ENCODE peak calls at places on chromosome 1, in eight cellular contexts. O, P, N, S, V, A, R and L are unnamed samples.

GRCh38 chr1:94698759-94699502 is 121.2 kb upstream of the SLC44A3 start:
- DNase-seq in O (no peak), P (no peak), N (no peak), S (no peak), V (no peak), A (no peak), R (no peak), L (no peak)

GRCh38 chr1:145995964-145996432 is 381 bp downstream of the TXNIP start:
- DNase-seq in O (no peak), P (peak), N (no peak), S (no peak), V (no peak), A (no peak), R (no peak), L (no peak)

GRCh38 chr1:207959141-207959825 is 48.4 kb upstream of the CD34 start:
- DNase-seq in O (peak), P (no peak), N (peak), S (no peak), V (peak), A (peak), R (peak), L (no peak)

GRCh38 chr1:152441756-152442155 is 27.7 kb upstream of the CRNN start:
- DNase-seq in O (no peak), P (no peak), N (no peak), S (no peak), V (no peak), A (no peak), R (no peak), L (no peak)

GRCh38 chr1:26163684-26164035 is 4.8 kb downstream of the FAM110D start:
- DNase-seq in O (no peak), P (no peak), N (no peak), S (no peak), V (no peak), A (no peak), R (no peak), L (no peak)

GRCh38 chr1:3631330-3631729 is 6.5 kb downstream of the TPRG1L start:
- DNase-seq in O (no peak), P (no peak), N (no peak), S (no peak), V (no peak), A (no peak), R (no peak), L (no peak)

GRCh38 chr1:168709896-168710305 is 19.1 kb downstream of the DPT start:
- DNase-seq in O (no peak), P (no peak), N (no peak), S (no peak), V (no peak), A (no peak), R (no peak), L (no peak)

GRCh38 chr1:8259498-8260290 is 58.2 kb upstream of the SLC45A1 start:
- DNase-seq in O (no peak), P (no peak), N (peak), S (no peak), V (peak), A (no peak), R (no peak), L (no peak)

GRCh38 chr1:85707267-85707989 is 805 bp downstream of the ZNHIT6 start:
- DNase-seq in O (no peak), P (peak), N (no peak), S (no peak), V (no peak), A (no peak), R (no peak), L (no peak)

GRCh38 chr1:30785714-30786113 is 28.1 kb upstream of the LAPTM5 start:
- DNase-seq in O (no peak), P (no peak), N (no peak), S (no peak), V (no peak), A (no peak), R (no peak), L (no peak)

GRCh38 chr1:93694039-93694438 is 12.4 kb upstream of the BCAR3 start:
- DNase-seq in O (no peak), P (no peak), N (no peak), S (no peak), V (no peak), A (no peak), R (no peak), L (no peak)

GRCh38 chr1:8027748-8028631 is 1.9 kb upstream of the ERRFI1 start:
- DNase-seq in O (no peak), P (no peak), N (no peak), S (no peak), V (no peak), A (no peak), R (no peak), L (no peak)

GRCh38 chr1:234907585-234908457 is 220.8 kb downstream of the TOMM20 start:
- DNase-seq in O (no peak), P (no peak), N (no peak), S (no peak), V (peak), A (no peak), R (no peak), L (no peak)

GRCh38 chr1:150366416-150367296 is 2.7 kb downstream of the RPRD2 start:
- DNase-seq in O (no peak), P (peak), N (no peak), S (no peak), V (peak), A (no peak), R (no peak), L (no peak)

GRCh38 chr1:214471458-214471857 is 79.9 kb downstream of the PTPN14 start:
- DNase-seq in O (no peak), P (no peak), N (no peak), S (no peak), V (no peak), A (no peak), R (no peak), L (no peak)

GRCh38 chr1:219310181-219310728 is 136.6 kb downstream of the LYPLAL1 start:
- DNase-seq in O (no peak), P (no peak), N (no peak), S (no peak), V (no peak), A (no peak), R (no peak), L (no peak)

GRCh38 chr1:207088731-207089626 is at the start of gene C4BPB:
- DNase-seq in O (peak), P (no peak), N (no peak), S (no peak), V (peak), A (no peak), R (no peak), L (no peak)

GRCh38 chr1:54819733-54820132 is 18.6 kb upstream of the TTC22 start:
- DNase-seq in O (no peak), P (no peak), N (no peak), S (no peak), V (no peak), A (no peak), R (no peak), L (no peak)

GRCh38 chr1:192810253-192810880 is 1.5 kb downstream of the RGS2 start:
- DNase-seq in O (no peak), P (no peak), N (no peak), S (no peak), V (peak), A (peak), R (no peak), L (no peak)

GRCh38 chr1:115702993-115703392 is 61.2 kb downstream of the VANGL1 start:
- DNase-seq in O (no peak), P (no peak), N (no peak), S (no peak), V (no peak), A (no peak), R (no peak), L (no peak)

GRCh38 chr1:12177999-12178441 is 11.2 kb downstream of the TNFRSF1B start:
- DNase-seq in O (peak), P (no peak), N (peak), S (no peak), V (peak), A (no peak), R (no peak), L (no peak)

GRCh38 chr1:149917590-149918144 is at the start of gene SV2A:
- DNase-seq in O (peak), P (no peak), N (no peak), S (no peak), V (no peak), A (no peak), R (peak), L (no peak)

GRCh38 chr1:42165511-42166210 is 1.1 kb upstream of the GUCA2A start:
- DNase-seq in O (no peak), P (no peak), N (no peak), S (no peak), V (peak), A (peak), R (no peak), L (no peak)

GRCh38 chr1:15101801-15102200 is 51.7 kb upstream of the TMEM51 start:
- DNase-seq in O (no peak), P (no peak), N (no peak), S (no peak), V (no peak), A (no peak), R (no peak), L (no peak)

GRCh38 chr1:19710825-19711611 is 46.3 kb downstream of the HTR6 start:
- DNase-seq in O (no peak), P (no peak), N (no peak), S (no peak), V (no peak), A (no peak), R (no peak), L (no peak)

GRCh38 chr1:206713910-206714312 is 29.2 kb downstream of the MAPKAPK2 start:
- DNase-seq in O (no peak), P (peak), N (no peak), S (no peak), V (no peak), A (no peak), R (no peak), L (no peak)

GRCh38 chr1:212721388-212722247 is 22.0 kb upstream of the BATF3 start:
- DNase-seq in O (peak), P (peak), N (no peak), S (no peak), V (no peak), A (no peak), R (no peak), L (no peak)

GRCh38 chr1:180631197-180631765 is 541 bp upstream of the XPR1 start:
- DNase-seq in O (peak), P (no peak), N (no peak), S (no peak), V (no peak), A (no peak), R (no peak), L (no peak)

GRCh38 chr1:228261706-228262105 is 53.9 kb downstream of the OBSCN start:
- DNase-seq in O (no peak), P (no peak), N (no peak), S (no peak), V (no peak), A (no peak), R (no peak), L (no peak)

GRCh38 chr1:7302873-7303272 is 468.2 kb upstream of the VAMP3 start:
- DNase-seq in O (no peak), P (no peak), N (no peak), S (no peak), V (no peak), A (no peak), R (no peak), L (no peak)

GRCh38 chr1:167057297-167057688 is 32.9 kb downstream of the GPA33 start:
- DNase-seq in O (peak), P (peak), N (no peak), S (no peak), V (no peak), A (no peak), R (peak), L (no peak)

GRCh38 chr1:109535971-109536491 is 3.6 kb upstream of the GPR61 start:
- DNase-seq in O (no peak), P (no peak), N (peak), S (no peak), V (no peak), A (peak), R (no peak), L (no peak)

GRCh38 chr1:106185089-106185488 is 871.4 kb upstream of the PRMT6 start:
- DNase-seq in O (no peak), P (no peak), N (no peak), S (no peak), V (no peak), A (no peak), R (no peak), L (no peak)

GRCh38 chr1:220791287-220791686 is 4.6 kb downstream of the MTARC1 start:
- DNase-seq in O (no peak), P (no peak), N (no peak), S (no peak), V (no peak), A (peak), R (no peak), L (no peak)

GRCh38 chr1:183505338-183506089 is 33.2 kb downstream of the SMG7 start:
- DNase-seq in O (no peak), P (peak), N (no peak), S (no peak), V (no peak), A (no peak), R (no peak), L (no peak)

GRCh38 chr1:119314001-119314796 is 54.4 kb upstream of the HAO2 start:
- DNase-seq in O (no peak), P (no peak), N (no peak), S (no peak), V (no peak), A (no peak), R (no peak), L (no peak)

GRCh38 chr1:151547900-151548230 is 7.8 kb downstream of the TUFT1 start:
- DNase-seq in O (no peak), P (no peak), N (no peak), S (no peak), V (no peak), A (no peak), R (no peak), L (no peak)

GRCh38 chr1:64471724-64472276 is 1.9 kb downstream of the CACHD1 start:
- DNase-seq in O (no peak), P (no peak), N (no peak), S (no peak), V (no peak), A (no peak), R (no peak), L (no peak)

GRCh38 chr1:151613275-151613867 is 1.5 kb downstream of the SNX27 start:
- DNase-seq in O (no peak), P (peak), N (no peak), S (no peak), V (no peak), A (no peak), R (no peak), L (no peak)